ENCODE peak calls at places on chromosomes 16 and 17, in five cellular contexts. I is left ventricle myocardium inferior; L is CD4-positive, CD25-positive, alpha-beta regulatory T cell; K is left lung; N is cardiac muscle cell. Y is an unnamed sample.

GRCh38 chr16:82156761-82157654 is 13.0 kb downstream of the MPHOSPH6 start:
- DNase-seq in I (no peak), N (peak; percentile 82), K (no peak), L (no peak), Y (no peak)

GRCh38 chr16:12750554-12750918 is 53.2 kb downstream of the CPPED1 start:
- DNase-seq in K (no peak), N (no peak), I (no peak), L (no peak), Y (no peak)

GRCh38 chr17:29789186-29790170 is 140.6 kb downstream of the SSH2 start:
- DNase-seq in N (peak; percentile 85), I (no peak), K (peak; percentile 39), L (no peak), Y (no peak)

GRCh38 chr17:57939797-57940196 is 15.4 kb downstream of the CUEDC1 start:
- DNase-seq in K (peak; percentile 72), I (peak; percentile 59), N (no peak), L (peak; percentile 56), Y (no peak)

GRCh38 chr16:11360581-11360980 is 15.3 kb downstream of the RMI2 start:
- DNase-seq in N (no peak), L (no peak), I (no peak), K (peak; percentile 29), Y (no peak)

GRCh38 chr17:58054641-58055040 is 28.6 kb upstream of the DYNLL2 start:
- DNase-seq in N (no peak), L (no peak), I (no peak), K (no peak), Y (no peak)

GRCh38 chr16:12120331-12120981 is 143.9 kb downstream of the SNX29 start:
- DNase-seq in N (peak; percentile 71), L (no peak), I (peak; percentile 46), K (no peak), Y (no peak)

GRCh38 chr17:633641-634091 is 81.0 kb downstream of the VPS53 start:
- DNase-seq in L (no peak), N (peak; percentile 57), I (no peak), K (peak; percentile 40), Y (no peak)

GRCh38 chr16:27221576-27222498 is 18.5 kb downstream of the KDM8 start:
- DNase-seq in K (no peak), N (peak; percentile 83), L (no peak), I (peak; percentile 60), Y (no peak)

GRCh38 chr16:58393138-58393504 is 850 bp downstream of the GINS3 start:
- DNase-seq in K (no peak), L (no peak), I (no peak), N (peak; percentile 29), Y (no peak)

GRCh38 chr17:12625092-12625491 is 40.6 kb upstream of the MYOCD start:
- DNase-seq in K (no peak), I (no peak), L (no peak), N (no peak), Y (no peak)

GRCh38 chr16:86609115-86609514 is 30.8 kb downstream of the FOXL1 start:
- DNase-seq in I (no peak), K (no peak), L (no peak), N (peak; percentile 75), Y (no peak)

GRCh38 chr16:75566889-75567255 is 693 bp downstream of the GABARAPL2 start:
- DNase-seq in L (peak; percentile 35), N (no peak), K (no peak), I (no peak), Y (peak; percentile 23)

GRCh38 chr16:67184453-67185002 is 765 bp upstream of the MATCAP1 start:
- DNase-seq in K (no peak), L (no peak), N (no peak), I (no peak), Y (no peak)

GRCh38 chr16:78396046-78396445 is 296.6 kb downstream of the WWOX start:
- DNase-seq in N (no peak), I (no peak), L (peak; percentile 8), K (no peak), Y (no peak)

GRCh38 chr16:12095275-12096161 is 119.0 kb downstream of the SNX29 start:
- DNase-seq in L (peak; percentile 67), N (peak; percentile 73), I (peak; percentile 70), K (peak; percentile 52), Y (peak; percentile 59)

GRCh38 chr17:10036511-10037061 is 131.5 kb upstream of the RCVRN start:
- DNase-seq in I (peak; percentile 86), L (no peak), K (peak; percentile 67), N (peak; percentile 72), Y (no peak)

GRCh38 chr16:88334517-88335149 is 48.1 kb upstream of the ZNF469 start:
- DNase-seq in K (no peak), I (no peak), L (no peak), N (no peak), Y (no peak)

GRCh38 chr17:76714822-76715461 is 4.2 kb upstream of the MXRA7 start:
- DNase-seq in K (no peak), L (peak; percentile 71), N (peak; percentile 70), I (peak; percentile 72), Y (peak; percentile 68)

GRCh38 chr17:7572338-7572587 is 7.2 kb upstream of the CD68 start:
- DNase-seq in L (no peak), N (no peak), K (no peak), I (no peak), Y (no peak)
- H3K4me1 ChIP-seq in L (peaks cover 24% of the 10 kb centered on the region), N (no peaks in the 10 kb centered on the region), K (peaks cover 48% of the 10 kb centered on the region), I (peaks cover 51% of the 10 kb centered on the region), Y (peaks cover 31% of the 10 kb centered on the region)

GRCh38 chr16:24253192-24253591 is 2.9 kb upstream of the CACNG3 start:
- DNase-seq in I (no peak), K (no peak), L (peak; percentile 69), N (peak; percentile 48), Y (peak; percentile 8)

GRCh38 chr16:24257965-24258364 is 1.8 kb downstream of the CACNG3 start:
- DNase-seq in K (no peak), I (no peak), L (no peak), N (peak; percentile 1), Y (no peak)

GRCh38 chr16:24255446-24256352 is at the start of gene CACNG3:
- DNase-seq in N (peak; percentile 38), K (peak; percentile 47), I (peak; percentile 30), L (peak; percentile 66), Y (peak; percentile 27)
- H3K9me3 ChIP-seq in N (no peaks in the 10 kb centered on the region), K (no peaks in the 10 kb centered on the region), I (no peaks in the 10 kb centered on the region), L (no peaks in the 10 kb centered on the region), Y (no peaks in the 10 kb centered on the region)

DNA sequence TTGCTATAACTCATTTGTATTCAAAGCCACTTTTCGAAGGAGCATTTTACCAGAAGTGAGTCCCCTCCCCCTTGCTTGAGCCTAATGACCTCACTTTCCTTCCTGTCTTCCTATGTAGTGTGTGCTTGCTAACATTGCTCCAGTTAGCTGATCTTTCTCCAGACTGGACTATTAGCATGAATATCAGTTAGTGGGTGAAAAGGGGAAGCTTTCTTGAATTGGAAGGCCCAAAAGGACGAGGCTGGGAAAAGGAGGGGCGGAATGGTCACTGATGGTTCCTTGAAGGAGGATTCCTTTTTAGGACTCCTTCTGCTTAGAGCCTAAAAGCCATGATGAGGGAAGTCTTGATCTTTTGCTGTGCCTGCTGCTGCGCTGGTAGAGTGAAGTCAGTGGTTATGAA is 11.9 kb downstream of the MAP3K3 start:
- DNase-seq in L (peak; percentile 16), I (no peak), N (peak; percentile 56), K (no peak), Y (no peak)
- H3K27me3 ChIP-seq in L (no peaks in the 10 kb centered on the region), I (no peaks in the 10 kb centered on the region), N (no peaks in the 10 kb centered on the region), K (no peaks in the 10 kb centered on the region), Y (no peaks in the 10 kb centered on the region)

DNA sequence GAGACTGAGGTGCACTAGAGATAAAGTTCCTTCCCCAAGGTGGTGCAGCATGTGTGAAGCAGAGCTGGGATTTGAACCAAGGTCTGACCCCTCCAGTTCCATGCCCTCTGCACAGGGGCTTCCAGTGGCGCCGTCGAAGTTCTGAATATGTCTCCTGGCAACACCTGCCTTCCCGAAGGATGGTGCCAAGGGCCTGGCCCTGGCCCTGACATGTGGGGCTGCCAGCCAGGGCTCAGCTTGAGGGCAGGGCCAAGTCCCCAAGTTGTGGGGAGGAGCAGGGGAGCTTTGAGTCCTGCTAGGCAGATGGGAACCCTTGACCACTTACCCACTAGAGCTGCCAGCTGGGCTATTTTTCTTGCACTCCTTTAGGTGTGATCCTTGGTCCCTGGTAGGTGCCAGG is 56.4 kb downstream of the NKD1 start:
- DNase-seq in I (no peak), N (no peak), L (no peak), K (no peak), Y (no peak)
- H3K4me1 ChIP-seq in I (peaks cover 30% of the 10 kb centered on the region), N (peaks cover 25% of the 10 kb centered on the region), L (peaks cover 12% of the 10 kb centered on the region), K (peaks cover 13% of the 10 kb centered on the region), Y (peaks cover 36% of the 10 kb centered on the region)

GRCh38 chr16:10343124-10343760 is 42.6 kb upstream of the ATF7IP2 start:
- DNase-seq in I (no peak), L (no peak), N (no peak), K (no peak), Y (no peak)
- H3K9me3 ChIP-seq in I (peaks cover 67% of the 10 kb centered on the region), L (peaks cover 38% of the 10 kb centered on the region), N (no peaks in the 10 kb centered on the region), K (peaks cover 86% of the 10 kb centered on the region), Y (no peaks in the 10 kb centered on the region)

DNA sequence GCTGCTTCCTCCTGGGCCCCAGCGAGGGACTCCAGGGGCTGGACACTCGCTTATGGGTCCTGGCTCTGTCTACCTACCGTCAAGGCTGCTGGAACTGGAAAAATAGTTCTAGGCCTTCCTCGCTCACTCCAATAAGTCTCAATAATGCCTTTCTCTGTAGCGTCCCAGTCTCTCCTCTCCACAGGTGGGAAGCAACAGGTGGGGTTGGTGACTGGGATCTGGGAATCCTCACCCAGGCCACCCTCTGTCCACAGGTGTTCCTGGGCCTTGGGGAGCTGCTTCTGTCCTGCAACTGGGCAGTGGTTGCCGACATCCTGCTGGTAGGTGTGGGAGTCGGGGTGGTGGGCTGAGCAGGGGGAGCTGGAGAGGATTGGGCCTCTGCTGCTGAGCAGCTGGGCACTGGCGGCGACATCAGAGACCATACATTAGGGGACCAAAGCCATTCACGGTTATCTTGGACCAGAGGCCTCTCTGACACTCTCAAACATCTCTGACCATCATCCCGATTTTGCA is 20.3 kb upstream of the SPNS2 start:
- DNase-seq in L (no peak), K (no peak), N (no peak), I (no peak), Y (no peak)
- H3K27me3 ChIP-seq in L (no peaks in the 10 kb centered on the region), K (no peaks in the 10 kb centered on the region), N (no peaks in the 10 kb centered on the region), I (no peaks in the 10 kb centered on the region), Y (no peaks in the 10 kb centered on the region)

GRCh38 chr16:19524356-19524865 is 669 bp downstream of the CCP110 start:
- DNase-seq in N (no peak), K (no peak), I (no peak), L (peak; percentile 34), Y (no peak)
- H3K4me1 ChIP-seq in N (peaks cover 11% of the 10 kb centered on the region), K (peaks cover 49% of the 10 kb centered on the region), I (peaks cover 56% of the 10 kb centered on the region), L (peaks cover 44% of the 10 kb centered on the region), Y (peaks cover 34% of the 10 kb centered on the region)